ENCODE peak calls at places on chromosomes 4 and X, in eight cellular contexts. G is suprapubic skin, P is osteocyte, X is progenitor cell of endocrine pancreas, S is endodermal cell, L is IMR-90, A is cardiac muscle cell, O is ovary. Q is an unnamed sample.
A peak's percentile ranks its signal among the peaks of the same experiment; 100 is the strongest.

GRCh38 chr4:76897522-76898384 is at the start of gene SOWAHB:
- DNase-seq in G (peak; percentile 63), P (no peak), X (peak; percentile 78), S (peak; percentile 91), L (no peak), A (peak; percentile 46), O (peak; percentile 24), Q (peak; percentile 81)

GRCh38 chrX:87697409-87697808 is 179.8 kb downstream of the KLHL4 start:
- DNase-seq in G (no peak), P (no peak), X (no peak), S (no peak), L (no peak), A (no peak), O (no peak), Q (no peak)

GRCh38 chr4:159146454-159146853 is 43.6 kb downstream of the RAPGEF2 start:
- DNase-seq in G (no peak), P (no peak), X (no peak), S (no peak), L (peak; percentile 9), A (no peak), O (no peak), Q (no peak)

GRCh38 chr4:152896819-152897218 is 39.3 kb upstream of the FHDC1 start:
- DNase-seq in G (no peak), P (no peak), X (no peak), S (no peak), L (peak; percentile 67), A (no peak), O (no peak), Q (no peak)

GRCh38 chrX:107025538-107025937 is 25.5 kb upstream of the MORC4 start:
- DNase-seq in G (no peak), P (no peak), X (no peak), S (no peak), L (peak; percentile 24), A (peak; percentile 55), O (no peak), Q (peak; percentile 14)

GRCh38 chr4:87014284-87014782 is 79.5 kb downstream of the AFF1 start:
- DNase-seq in G (no peak), P (no peak), X (no peak), S (no peak), L (peak; percentile 39), A (no peak), O (no peak), Q (no peak)

GRCh38 chr4:182085051-182085480 is 158.1 kb upstream of the TENM3 start:
- DNase-seq in G (no peak), P (no peak), X (no peak), S (no peak), L (no peak), A (no peak), O (no peak), Q (no peak)

GRCh38 chrX:3712080-3712869 is 1.2 kb downstream of the PRKX start:
- DNase-seq in G (no peak), P (no peak), X (peak; percentile 18), S (peak; percentile 54), L (peak; percentile 32), A (peak; percentile 18), O (peak; percentile 30), Q (peak; percentile 5)

GRCh38 chr4:65416875-65417274 is 253.4 kb downstream of the EPHA5 start:
- DNase-seq in G (no peak), P (no peak), X (no peak), S (peak; percentile 67), L (no peak), A (no peak), O (no peak), Q (peak; percentile 0)

GRCh38 chrX:128975716-128976115 is 547.6 kb downstream of the SMARCA1 start:
- DNase-seq in G (no peak), P (no peak), X (peak; percentile 61), S (peak; percentile 93), L (no peak), A (peak; percentile 66), O (peak; percentile 16), Q (peak; percentile 38)

GRCh38 chr4:100981447-100982204 is 365.7 kb downstream of the PPP3CA start:
- DNase-seq in G (no peak), P (no peak), X (no peak), S (peak; percentile 64), L (peak; percentile 20), A (no peak), O (no peak), Q (no peak)

GRCh38 chr4:11037637-11038036 is 353.1 kb upstream of the CLNK start:
- DNase-seq in G (no peak), P (no peak), X (no peak), S (no peak), L (no peak), A (no peak), O (no peak), Q (no peak)

GRCh38 chr4:38138363-38138762 is 178.2 kb downstream of the PTTG2 start:
- DNase-seq in G (peak; percentile 7), P (no peak), X (no peak), S (no peak), L (no peak), A (no peak), O (no peak), Q (no peak)

GRCh38 chr4:113593400-113594230 is 167.9 kb downstream of the CAMK2D start:
- DNase-seq in G (no peak), P (no peak), X (no peak), S (no peak), L (no peak), A (no peak), O (no peak), Q (no peak)

GRCh38 chr4:120843840-120844527 is 78.5 kb downstream of the PRDM5 start:
- DNase-seq in G (no peak), P (no peak), X (no peak), S (peak; percentile 78), L (no peak), A (peak; percentile 70), O (peak; percentile 19), Q (peak; percentile 2)

GRCh38 chr4:130985371-130985770 is 1889.4 kb downstream of the C4orf33 start:
- DNase-seq in G (no peak), P (no peak), X (no peak), S (no peak), L (no peak), A (no peak), O (no peak), Q (no peak)

GRCh38 chr4:41177016-41177415 is 37.3 kb downstream of the APBB2 start:
- DNase-seq in G (no peak), P (no peak), X (no peak), S (no peak), L (peak; percentile 84), A (no peak), O (no peak), Q (no peak)
- TF ChIP-seq CTCF in G (no peak), P (peak; percentile 33), X (no peak), S (no peak), L (peak; percentile 42), A (peak; percentile 18), O (no peak), Q (no peak)

GRCh38 chr4:33386761-33387160 is 2666.6 kb downstream of the PCDH7 start:
- DNase-seq in G (no peak), P (no peak), X (no peak), S (no peak), L (no peak), A (no peak), O (no peak), Q (no peak)
- TF ChIP-seq CTCF in G (no peak), P (no peak), X (no peak), S (peak; percentile 56), L (no peak), A (peak; percentile 22), O (no peak), Q (no peak)

DNA sequence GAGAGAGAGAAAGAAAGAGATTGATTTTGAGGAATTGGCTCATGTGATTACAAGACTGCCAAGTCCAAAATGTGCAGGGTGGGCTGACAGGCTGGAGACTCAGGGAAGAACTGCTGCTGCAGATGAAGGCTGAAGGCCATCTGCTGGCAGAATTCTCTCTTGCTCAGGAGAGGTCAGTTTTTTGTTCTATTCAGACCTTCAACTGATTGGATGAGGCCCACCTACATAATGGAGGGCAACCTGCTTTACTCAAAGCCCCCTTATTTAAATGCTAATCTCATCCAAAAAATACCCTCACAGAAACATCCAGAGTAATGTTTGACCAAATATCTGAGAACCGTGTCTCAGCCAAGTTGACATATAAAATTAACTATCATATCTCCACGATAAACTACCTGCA is 38.2 kb upstream of the MAMLD1 start:
- DNase-seq in G (no peak), P (no peak), X (no peak), S (no peak), L (peak; percentile 16), A (no peak), O (no peak), Q (no peak)
- TF ChIP-seq CTCF in G (no peak), P (no peak), X (no peak), S (no peak), L (no peak), A (no peak), O (no peak), Q (no peak)

DNA sequence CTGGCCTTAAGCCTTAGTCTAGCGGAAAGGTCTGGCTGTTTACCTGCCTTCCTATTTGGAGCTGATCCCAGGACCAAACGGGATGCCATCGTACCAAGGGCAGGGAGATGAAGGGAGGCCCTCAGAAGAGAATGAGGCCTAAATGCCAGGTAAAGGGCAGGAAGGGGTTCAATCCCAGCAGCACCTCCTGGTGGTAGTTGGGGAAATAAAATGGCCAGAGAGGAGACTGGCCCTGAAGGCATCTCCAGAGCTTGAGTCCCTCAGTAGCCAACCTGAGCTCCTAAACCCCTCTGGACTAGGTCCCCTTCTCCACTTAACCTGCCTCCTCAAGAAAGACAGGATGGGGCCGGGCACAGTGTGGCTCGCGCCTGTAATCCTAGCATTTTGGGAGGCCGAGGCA is 53.7 kb downstream of the KDM5C start:
- DNase-seq in G (no peak), P (no peak), X (no peak), S (no peak), L (no peak), A (no peak), O (no peak), Q (no peak)
- TF ChIP-seq CTCF in G (no peak), P (no peak), X (no peak), S (peak; percentile 55), L (no peak), A (no peak), O (no peak), Q (no peak)

DNA sequence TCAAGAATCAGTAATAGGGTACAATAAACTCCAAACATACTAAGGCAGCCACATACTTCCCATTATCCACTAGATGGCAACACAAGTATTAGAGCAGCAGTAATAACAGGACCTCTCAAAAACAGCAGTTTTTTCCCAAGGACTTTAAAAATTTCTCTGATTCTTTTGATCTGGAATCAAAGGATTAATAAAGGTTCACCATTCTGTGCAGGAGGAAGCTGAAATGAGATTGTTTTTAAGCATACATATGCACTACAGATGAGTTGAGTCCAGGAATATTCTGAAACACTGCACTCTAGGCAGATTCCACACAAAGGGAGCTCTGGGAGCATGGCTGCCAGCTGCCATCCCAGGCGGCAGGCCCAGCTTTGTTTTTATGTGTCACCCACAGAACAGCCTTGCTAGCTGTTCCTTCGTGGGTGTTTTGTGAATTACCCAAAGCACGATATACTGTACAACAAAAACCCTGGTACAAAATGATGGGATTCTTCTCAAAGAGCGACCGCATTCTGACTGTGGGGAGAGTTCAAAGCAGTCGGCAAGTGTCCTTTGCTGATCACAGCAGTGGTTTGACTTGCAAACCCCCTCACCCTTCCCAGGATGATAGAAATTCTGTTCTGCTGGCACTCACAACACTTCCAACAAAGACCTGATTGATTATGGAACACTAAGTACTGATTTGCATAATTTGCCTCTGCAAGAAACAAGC is 61.0 kb downstream of the STX18 start:
- DNase-seq in G (no peak), P (no peak), X (no peak), S (no peak), L (peak; percentile 41), A (peak; percentile 13), O (no peak), Q (no peak)
- TF ChIP-seq CTCF in G (no peak), P (peak; percentile 62), X (peak; percentile 52), S (peak; percentile 67), L (peak; percentile 58), A (peak; percentile 57), O (no peak), Q (no peak)

GRCh38 chr4:147837435-147837834 is 105.5 kb downstream of the ARHGAP10 start:
- DNase-seq in G (no peak), P (no peak), X (no peak), S (no peak), L (no peak), A (no peak), O (no peak), Q (no peak)
- TF ChIP-seq CTCF in G (no peak), P (peak; percentile 45), X (peak; percentile 20), S (peak; percentile 52), L (no peak), A (no peak), O (peak; percentile 10), Q (no peak)

Q was measured in Calu3.